ENCODE peak calls at places on chromosomes 4 and X, in six cellular contexts. Z is AG08395; K is H9; S is psoas muscle; Q is stimulated activated CD4-positive, alpha-beta T cell treated with anti-CD3 and anti-CD28 coated beads, Interleukin-4, amount 100 ng/mL, for 4 hours; N is NT2/D1. X is an unnamed sample.
A peak's percentile ranks its signal among the peaks of the same experiment; 100 is the strongest.

GRCh38 chr4:38173935-38174334 is 213.7 kb downstream of the PTTG2 start:
- DNase-seq in K (no peak), N (no peak), Q (no peak), Z (no peak), S (no peak), X (no peak)

GRCh38 chr4:11623726-11624037 is 195.0 kb upstream of the HS3ST1 start:
- DNase-seq in N (peak; percentile 15), K (peak; percentile 42), Q (peak; percentile 1), S (no peak), Z (no peak), X (no peak)

GRCh38 chrX:118423558-118423957 is 72.1 kb upstream of the DOCK11 start:
- DNase-seq in Z (no peak), S (no peak), K (no peak), Q (peak; percentile 0), N (no peak), X (no peak)

GRCh38 chr4:15233626-15234025 is 194.2 kb upstream of the C1QTNF7 start:
- DNase-seq in N (no peak), Q (no peak), Z (no peak), K (no peak), S (no peak), X (no peak)

GRCh38 chrX:109954333-109954732 is 48.6 kb upstream of the TMEM164 start:
- DNase-seq in K (no peak), N (no peak), Z (peak; percentile 20), S (no peak), Q (no peak), X (no peak)

GRCh38 chrX:56783450-56783831 is 54.4 kb downstream of the NBDY start:
- DNase-seq in Q (no peak), K (peak; percentile 43), N (no peak), Z (peak; percentile 41), S (peak; percentile 91), X (peak; percentile 66)

GRCh38 chrX:12349201-12349600 is 210.9 kb downstream of the FRMPD4 start:
- DNase-seq in K (peak; percentile 31), Q (no peak), Z (no peak), S (no peak), N (no peak), X (no peak)

GRCh38 chr4:86927843-86928395 is 6.9 kb upstream of the AFF1 start:
- DNase-seq in N (no peak), S (no peak), Z (peak; percentile 88), Q (no peak), K (peak; percentile 3), X (no peak)

GRCh38 chrX:13938053-13938765 is 91.5 kb downstream of the GEMIN8 start:
- DNase-seq in S (no peak), Z (peak; percentile 12), K (peak; percentile 69), N (no peak), Q (no peak), X (no peak)

GRCh38 chr4:148649669-148650331 is 207.6 kb upstream of the NR3C2 start:
- DNase-seq in S (no peak), Z (no peak), Q (no peak), N (no peak), K (no peak), X (no peak)

GRCh38 chr4:69910016-69910782 is 20.7 kb upstream of the CSN1S1 start:
- DNase-seq in S (no peak), N (no peak), Z (no peak), K (no peak), Q (no peak), X (no peak)

GRCh38 chr4:185697488-185697887 is 114.5 kb downstream of the SORBS2 start:
- DNase-seq in K (no peak), Q (no peak), S (no peak), Z (no peak), N (no peak), X (no peak)

GRCh38 chrX:15349046-15349445 is 13.7 kb upstream of the PIGA start:
- DNase-seq in N (peak; percentile 46), Z (peak; percentile 49), K (peak; percentile 51), Q (no peak), S (no peak), X (no peak)

GRCh38 chrX:15221321-15221720 is 48.6 kb downstream of the ASB9 start:
- DNase-seq in Z (peak; percentile 31), K (no peak), Q (no peak), N (no peak), S (no peak), X (no peak)

GRCh38 chr4:140052050-140052449 is 101.9 kb downstream of the MAML3 start:
- DNase-seq in Z (peak; percentile 50), K (no peak), Q (peak; percentile 25), S (peak; percentile 61), N (no peak), X (no peak)

GRCh38 chrX:41559662-41560061 is 112.5 kb downstream of the NYX start:
- DNase-seq in S (no peak), N (no peak), Z (peak; percentile 23), Q (no peak), K (no peak), X (no peak)

GRCh38 chr4:127604949-127605709 is 27.6 kb upstream of the INTU start:
- DNase-seq in N (peak; percentile 33), S (no peak), K (peak; percentile 94), Q (no peak), Z (peak; percentile 21), X (no peak)

GRCh38 chr4:30941641-30942040 is 221.5 kb downstream of the PCDH7 start:
- DNase-seq in S (no peak), K (no peak), N (no peak), Z (no peak), Q (no peak), X (no peak)

GRCh38 chrX:139882299-139882698 is 50.6 kb downstream of the ATP11C start:
- DNase-seq in K (no peak), Z (no peak), Q (no peak), N (no peak), S (no peak), X (no peak)

GRCh38 chr4:600166-600565 is 24.1 kb upstream of the TMEM271 start:
- DNase-seq in S (no peak), Z (no peak), N (no peak), K (no peak), Q (no peak), X (no peak)

GRCh38 chr4:169756971-169757574 is 671 bp downstream of the HPF1 start:
- DNase-seq in Q (no peak), Z (no peak), N (no peak), K (no peak), S (no peak), X (no peak)

GRCh38 chr4:55176497-55176896 is 51.1 kb upstream of the KDR start:
- DNase-seq in N (no peak), Z (no peak), S (no peak), Q (no peak), K (no peak), X (no peak)

GRCh38 chr4:88938138-88938537 is 118.8 kb downstream of the FAM13A start:
- DNase-seq in N (no peak), Q (no peak), K (no peak), S (no peak), Z (peak; percentile 79), X (no peak)

X was measured in stimulated activated naive B cell treated with anti-CD40 and anti-IgM and Interleukin-4, amounts not matched to agents 10 μg/mL and 1 μg/mL and 100 μg/mL, for 72 hours.